ENCODE peak calls at places on chromosome 2, in eight cellular contexts. V is HL-60; O is fibroblast of villous mesenchyme; W is progenitor cell of endocrine pancreas; L is esophagus squamous epithelium; P is Calu3; I is CD4-positive, alpha-beta T cell; Y is OCI-LY7. U is an unnamed sample.

GRCh38 chr2:39516347-39517101 is 79.4 kb upstream of the MAP4K3 start:
- DNase-seq in Y (no peak), W (no peak), O (peak; percentile 76), I (no peak), P (no peak), L (no peak), V (no peak), U (no peak)

GRCh38 chr2:142290931-142291330 is 160.1 kb upstream of the LRP1B start:
- DNase-seq in O (no peak), P (no peak), V (no peak), L (no peak), Y (no peak), I (no peak), W (no peak), U (no peak)

GRCh38 chr2:1502891-1503304 is 89.6 kb downstream of the TPO start:
- DNase-seq in O (no peak), P (no peak), Y (no peak), L (no peak), I (no peak), W (no peak), V (no peak), U (no peak)

GRCh38 chr2:227374158-227374557 is 4.9 kb downstream of the TM4SF20 start:
- DNase-seq in L (no peak), W (no peak), P (no peak), V (no peak), I (no peak), Y (no peak), O (no peak), U (no peak)

GRCh38 chr2:3527886-3528785 is 8.8 kb upstream of the ADI1 start:
- DNase-seq in L (no peak), P (no peak), I (no peak), V (no peak), Y (no peak), W (no peak), O (no peak), U (no peak)

GRCh38 chr2:219308142-219309093 is 783 bp downstream of the PTPRN start:
- DNase-seq in L (no peak), I (peak; percentile 70), V (peak; percentile 54), P (peak; percentile 69), O (peak; percentile 63), Y (peak; percentile 44), W (peak; percentile 82), U (no peak)

GRCh38 chr2:215831296-215831913 is 181.9 kb downstream of the MREG start:
- DNase-seq in V (peak; percentile 21), Y (peak; percentile 40), O (peak; percentile 84), W (no peak), P (peak; percentile 19), L (no peak), I (no peak), U (no peak)

GRCh38 chr2:46315103-46315890 is 18.1 kb downstream of the EPAS1 start:
- DNase-seq in V (no peak), P (peak; percentile 74), I (no peak), O (peak; percentile 96), W (no peak), L (peak; percentile 13), Y (no peak), U (no peak)

GRCh38 chr2:127060264-127060945 is 46.5 kb downstream of the BIN1 start:
- DNase-seq in Y (no peak), L (no peak), O (no peak), P (no peak), V (no peak), I (no peak), W (no peak), U (no peak)

GRCh38 chr2:36397728-36398413 is 42.3 kb downstream of the CRIM1 start:
- DNase-seq in P (peak; percentile 50), W (no peak), V (no peak), I (no peak), Y (no peak), O (no peak), L (no peak), U (no peak)

GRCh38 chr2:68709421-68709911 is 25.1 kb upstream of the ARHGAP25 start:
- DNase-seq in P (peak; percentile 17), V (peak; percentile 58), Y (peak; percentile 73), O (peak; percentile 55), I (no peak), W (no peak), L (no peak), U (no peak)

GRCh38 chr2:63888490-63889402 is 47.0 kb downstream of the UGP2 start:
- DNase-seq in Y (peak; percentile 71), I (no peak), L (no peak), P (peak; percentile 59), W (peak; percentile 28), O (peak; percentile 53), V (peak; percentile 19), U (no peak)

GRCh38 chr2:234986866-234987720 is 35.3 kb downstream of the SH3BP4 start:
- DNase-seq in V (no peak), P (no peak), Y (no peak), I (no peak), L (no peak), O (no peak), W (no peak), U (no peak)

GRCh38 chr2:120429586-120430500 is 83.9 kb downstream of the INHBB start:
- DNase-seq in O (no peak), I (no peak), P (no peak), W (no peak), L (no peak), V (no peak), Y (no peak), U (no peak)

GRCh38 chr2:180017764-180018163 is 10.7 kb upstream of the CWC22 start:
- DNase-seq in V (no peak), O (no peak), L (no peak), Y (no peak), I (no peak), P (no peak), W (no peak), U (no peak)

GRCh38 chr2:63372549-63372948 is 215.7 kb downstream of the WDPCP start:
- DNase-seq in P (no peak), Y (no peak), W (no peak), V (no peak), L (no peak), I (no peak), O (no peak), U (no peak)

GRCh38 chr2:100902833-100903405 is 83.0 kb downstream of the NPAS2 start:
- DNase-seq in O (peak; percentile 97), L (no peak), I (no peak), P (peak; percentile 56), Y (no peak), W (no peak), V (no peak), U (no peak)
- TF ChIP-seq CTCF in O (peak; percentile 27), L (no peak), I (no peak), P (no peak), Y (no peak), W (no peak), V (no peak), U (no peak)

DNA sequence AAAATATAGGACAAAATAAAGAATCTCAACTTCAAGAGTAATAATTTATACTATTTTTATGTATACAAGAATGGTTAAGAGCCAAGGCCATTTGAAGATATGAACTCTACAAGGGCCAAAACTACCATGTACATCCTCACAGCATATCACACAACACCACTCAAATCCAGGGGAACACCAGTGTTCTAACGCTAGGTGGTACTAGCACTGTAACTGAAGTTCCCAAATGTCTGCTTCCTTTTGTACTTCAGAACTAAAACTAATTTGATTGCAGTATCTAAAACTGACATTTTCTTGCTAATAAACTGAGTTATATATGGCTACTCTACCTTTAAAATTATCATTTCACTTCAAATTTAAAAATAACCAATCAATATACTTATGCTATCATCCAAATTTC is 47.0 kb downstream of the REV1 start:
- DNase-seq in P (no peak), W (no peak), Y (no peak), I (no peak), O (no peak), L (no peak), V (no peak), U (no peak)
- TF ChIP-seq CTCF in P (no peak), W (peak; percentile 30), Y (no peak), I (no peak), O (peak; percentile 44), L (peak; percentile 38), V (no peak), U (no peak)

DNA sequence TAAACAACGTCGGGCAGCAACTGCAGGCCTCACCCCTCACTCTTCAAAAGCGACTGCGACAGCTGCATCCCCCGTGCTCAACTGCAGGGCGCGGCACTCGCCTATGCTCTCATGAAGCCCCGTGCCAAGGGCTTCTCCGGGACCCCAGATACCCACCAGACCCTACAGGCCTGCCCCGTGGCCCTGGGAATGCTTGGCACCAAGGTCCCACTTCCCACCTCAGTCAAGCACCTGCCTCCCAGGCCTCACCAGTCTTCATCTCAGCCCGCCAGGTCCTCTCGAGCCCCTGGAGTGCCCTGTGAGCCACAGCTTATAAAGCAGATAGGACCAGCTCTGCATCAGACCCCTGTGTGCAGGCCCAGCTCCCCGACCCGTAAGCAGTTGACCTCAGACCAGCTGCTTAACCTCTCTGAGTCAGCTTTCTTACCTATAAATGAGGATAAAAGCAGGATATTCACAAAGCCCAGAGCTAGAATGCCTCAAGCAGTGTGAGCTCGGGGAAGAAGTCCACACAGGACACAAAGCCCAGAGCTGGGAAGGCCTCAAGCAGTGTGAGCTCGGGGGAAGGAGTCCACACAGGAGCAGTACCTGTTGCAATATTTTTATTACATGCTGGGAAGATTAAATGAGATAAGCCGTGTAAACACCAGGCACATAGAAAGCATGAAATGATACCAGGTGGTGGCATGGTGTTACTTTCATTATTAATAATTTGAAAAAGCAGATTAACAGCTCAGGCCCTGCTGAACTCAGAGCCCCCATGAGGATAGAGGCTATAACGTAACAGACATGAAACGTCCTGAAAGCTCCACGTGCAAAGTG is 96.9 kb downstream of the HDAC4 start:
- DNase-seq in O (peak; percentile 62), Y (no peak), L (no peak), P (no peak), W (no peak), V (no peak), I (no peak), U (peak; percentile 50)
- TF ChIP-seq CTCF in O (no peak), Y (no peak), L (no peak), P (no peak), W (no peak), V (no peak), I (no peak), U (no peak)

DNA sequence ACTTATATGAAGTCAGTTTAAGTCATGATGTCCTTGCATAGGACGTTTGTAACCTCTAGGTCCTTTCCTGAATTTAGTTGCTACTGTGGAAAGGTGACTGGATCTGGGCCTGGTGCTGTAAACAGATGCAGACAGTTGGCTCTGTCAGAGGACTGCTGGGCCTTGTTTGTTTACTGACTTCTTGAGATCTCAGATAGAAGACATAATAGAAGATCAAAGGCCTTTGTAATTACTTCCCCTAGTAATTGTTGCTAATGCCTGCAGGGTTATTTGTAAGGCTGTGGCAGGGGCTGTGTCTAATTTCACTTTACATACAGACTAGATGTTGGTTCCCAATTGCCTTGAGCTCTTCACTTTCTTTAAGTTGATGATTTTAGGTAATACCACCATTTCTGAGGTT is 42.5 kb downstream of the LYPD6B start:
- DNase-seq in P (no peak), W (no peak), Y (no peak), O (no peak), I (no peak), V (no peak), L (no peak), U (no peak)
- TF ChIP-seq CTCF in P (no peak), W (no peak), Y (no peak), O (no peak), I (no peak), V (no peak), L (no peak), U (no peak)

GRCh38 chr2:239370876-239371725 is 29.7 kb downstream of the HDAC4 start:
- DNase-seq in I (no peak), W (no peak), V (no peak), P (no peak), Y (no peak), O (no peak), L (no peak), U (no peak)
- TF ChIP-seq CTCF in I (no peak), W (no peak), V (no peak), P (no peak), Y (no peak), O (no peak), L (no peak), U (no peak)

GRCh38 chr2:170362895-170363582 is 185.1 kb downstream of the MYO3B start:
- DNase-seq in W (no peak), L (no peak), V (no peak), Y (peak; percentile 24), P (no peak), I (no peak), O (peak; percentile 41), U (no peak)
- TF ChIP-seq CTCF in W (no peak), L (no peak), V (no peak), Y (peak; percentile 53), P (no peak), I (no peak), O (no peak), U (no peak)

U was measured in D721Med.